ENCODE peak calls at places on chromosomes 16 and 17, in seven cellular contexts. One of them, this sample, is unnamed.

GRCh38 chr16:2154533-2155090 is 970 bp upstream of the TRAF7 start:
- DNase-seq in RCC 7860: peak
- DNase-seq in Calu3: no peak
- DNase-seq in NCI-H2081: no peak
- DNase-seq in amygdala: no peak
- DNase-seq in anterior cingulate cortex: no peak
- DNase-seq in NCI-H510A treated with DMSO at 0.1 percent for 48 hours: no peak
- DNase-seq in this sample: peak

GRCh38 chr16:24102120-24102740 is 153.9 kb upstream of the CACNG3 start:
- DNase-seq in NCI-H2081: no peak
- DNase-seq in Calu3: no peak
- DNase-seq in anterior cingulate cortex: peak
- DNase-seq in NCI-H510A treated with DMSO at 0.1 percent for 48 hours: no peak
- DNase-seq in amygdala: peak
- DNase-seq in RCC 7860: no peak
- DNase-seq in this sample: no peak

GRCh38 chr16:4461250-4462085 is 13.0 kb downstream of the NMRAL1 start:
- DNase-seq in RCC 7860: no peak
- DNase-seq in NCI-H510A treated with DMSO at 0.1 percent for 48 hours: no peak
- DNase-seq in amygdala: no peak
- DNase-seq in Calu3: no peak
- DNase-seq in NCI-H2081: no peak
- DNase-seq in anterior cingulate cortex: no peak
- DNase-seq in this sample: no peak

GRCh38 chr16:15466886-15467781 is 32.7 kb downstream of the BMERB1 start:
- DNase-seq in NCI-H510A treated with DMSO at 0.1 percent for 48 hours: peak
- DNase-seq in anterior cingulate cortex: no peak
- DNase-seq in amygdala: no peak
- DNase-seq in RCC 7860: peak
- DNase-seq in Calu3: no peak
- DNase-seq in NCI-H2081: peak
- DNase-seq in this sample: peak

GRCh38 chr17:49964539-49965521 is 4.2 kb upstream of the DLX4 start:
- DNase-seq in Calu3: no peak
- DNase-seq in anterior cingulate cortex: no peak
- DNase-seq in amygdala: no peak
- DNase-seq in NCI-H2081: no peak
- DNase-seq in RCC 7860: no peak
- DNase-seq in NCI-H510A treated with DMSO at 0.1 percent for 48 hours: no peak
- DNase-seq in this sample: no peak

GRCh38 chr16:49514391-49514980 is 140.9 kb downstream of the C16orf78 start:
- DNase-seq in NCI-H510A treated with DMSO at 0.1 percent for 48 hours: no peak
- DNase-seq in RCC 7860: no peak
- DNase-seq in anterior cingulate cortex: no peak
- DNase-seq in Calu3: no peak
- DNase-seq in amygdala: no peak
- DNase-seq in NCI-H2081: no peak
- DNase-seq in this sample: no peak

GRCh38 chr16:9199751-9200150 is 108.3 kb downstream of the HAPSTR1 start:
- DNase-seq in NCI-H510A treated with DMSO at 0.1 percent for 48 hours: no peak
- DNase-seq in amygdala: no peak
- DNase-seq in NCI-H2081: no peak
- DNase-seq in Calu3: no peak
- DNase-seq in anterior cingulate cortex: no peak
- DNase-seq in RCC 7860: no peak
- DNase-seq in this sample: no peak

GRCh38 chr17:14471052-14471451 is 170.2 kb downstream of the HS3ST3B1 start:
- DNase-seq in Calu3: no peak
- DNase-seq in anterior cingulate cortex: no peak
- DNase-seq in amygdala: no peak
- DNase-seq in RCC 7860: no peak
- DNase-seq in NCI-H2081: no peak
- DNase-seq in NCI-H510A treated with DMSO at 0.1 percent for 48 hours: no peak
- DNase-seq in this sample: peak

GRCh38 chr17:40718904-40719303 is 15.4 kb upstream of the KRT24 start:
- DNase-seq in amygdala: no peak
- DNase-seq in NCI-H510A treated with DMSO at 0.1 percent for 48 hours: no peak
- DNase-seq in NCI-H2081: no peak
- DNase-seq in anterior cingulate cortex: no peak
- DNase-seq in Calu3: peak
- DNase-seq in RCC 7860: no peak
- DNase-seq in this sample: no peak

GRCh38 chr17:51355314-51356083 is 95.2 kb downstream of the UTP18 start:
- DNase-seq in NCI-H510A treated with DMSO at 0.1 percent for 48 hours: no peak
- DNase-seq in NCI-H2081: no peak
- DNase-seq in anterior cingulate cortex: no peak
- DNase-seq in Calu3: no peak
- DNase-seq in amygdala: no peak
- DNase-seq in RCC 7860: no peak
- DNase-seq in this sample: no peak

GRCh38 chr17:72369366-72369765 is 248.5 kb downstream of the SOX9 start:
- DNase-seq in RCC 7860: no peak
- DNase-seq in NCI-H510A treated with DMSO at 0.1 percent for 48 hours: no peak
- DNase-seq in amygdala: no peak
- DNase-seq in NCI-H2081: no peak
- DNase-seq in anterior cingulate cortex: no peak
- DNase-seq in Calu3: no peak
- DNase-seq in this sample: no peak

GRCh38 chr17:17343896-17344506 is 40.8 kb downstream of the NT5M start:
- DNase-seq in RCC 7860: no peak
- DNase-seq in amygdala: no peak
- DNase-seq in Calu3: no peak
- DNase-seq in NCI-H510A treated with DMSO at 0.1 percent for 48 hours: no peak
- DNase-seq in NCI-H2081: no peak
- DNase-seq in anterior cingulate cortex: no peak
- DNase-seq in this sample: no peak

GRCh38 chr17:41186872-41187271 is 2.2 kb upstream of the KRTAP4-1 start:
- DNase-seq in amygdala: no peak
- DNase-seq in NCI-H510A treated with DMSO at 0.1 percent for 48 hours: no peak
- DNase-seq in NCI-H2081: no peak
- DNase-seq in Calu3: no peak
- DNase-seq in anterior cingulate cortex: no peak
- DNase-seq in RCC 7860: no peak
- DNase-seq in this sample: no peak

GRCh38 chr16:55568151-55568693 is 1.7 kb downstream of the CAPNS2 start:
- DNase-seq in Calu3: no peak
- DNase-seq in NCI-H510A treated with DMSO at 0.1 percent for 48 hours: no peak
- DNase-seq in NCI-H2081: no peak
- DNase-seq in anterior cingulate cortex: no peak
- DNase-seq in amygdala: no peak
- DNase-seq in RCC 7860: no peak
- DNase-seq in this sample: peak

GRCh38 chr17:2303278-2304188 is at the start of the genes SMG6 and SRR:
- DNase-seq in NCI-H510A treated with DMSO at 0.1 percent for 48 hours: peak
- DNase-seq in amygdala: peak
- DNase-seq in Calu3: peak
- DNase-seq in RCC 7860: peak
- DNase-seq in anterior cingulate cortex: peak
- DNase-seq in NCI-H2081: peak
- DNase-seq in this sample: peak

GRCh38 chr17:81726004-81726403 is 13.9 kb downstream of the SLC25A10 start:
- DNase-seq in RCC 7860: no peak
- DNase-seq in NCI-H2081: no peak
- DNase-seq in Calu3: no peak
- DNase-seq in NCI-H510A treated with DMSO at 0.1 percent for 48 hours: no peak
- DNase-seq in amygdala: no peak
- DNase-seq in anterior cingulate cortex: no peak
- DNase-seq in this sample: no peak

GRCh38 chr17:64037180-64037579 is 16.7 kb upstream of the ICAM2 start:
- DNase-seq in RCC 7860: no peak
- DNase-seq in Calu3: no peak
- DNase-seq in anterior cingulate cortex: no peak
- DNase-seq in NCI-H2081: no peak
- DNase-seq in amygdala: no peak
- DNase-seq in NCI-H510A treated with DMSO at 0.1 percent for 48 hours: no peak
- DNase-seq in this sample: no peak

GRCh38 chr16:53792161-53792951 is 88.4 kb downstream of the FTO start:
- DNase-seq in RCC 7860: peak
- DNase-seq in NCI-H2081: no peak
- DNase-seq in amygdala: no peak
- DNase-seq in anterior cingulate cortex: no peak
- DNase-seq in NCI-H510A treated with DMSO at 0.1 percent for 48 hours: no peak
- DNase-seq in Calu3: no peak
- DNase-seq in this sample: no peak

GRCh38 chr16:79950932-79951719 is 350.6 kb upstream of the MAF start:
- DNase-seq in NCI-H510A treated with DMSO at 0.1 percent for 48 hours: no peak
- DNase-seq in Calu3: no peak
- DNase-seq in NCI-H2081: no peak
- DNase-seq in amygdala: no peak
- DNase-seq in RCC 7860: peak
- DNase-seq in anterior cingulate cortex: no peak
- DNase-seq in this sample: no peak

GRCh38 chr16:79561729-79562128 is 38.8 kb downstream of the MAF start:
- DNase-seq in anterior cingulate cortex: no peak
- DNase-seq in RCC 7860: no peak
- DNase-seq in NCI-H510A treated with DMSO at 0.1 percent for 48 hours: no peak
- DNase-seq in Calu3: no peak
- DNase-seq in amygdala: no peak
- DNase-seq in NCI-H2081: no peak
- DNase-seq in this sample: no peak

GRCh38 chr17:48878920-48879898 is 13.4 kb upstream of the ATP5MC1 start:
- DNase-seq in amygdala: peak
- DNase-seq in anterior cingulate cortex: peak
- DNase-seq in NCI-H2081: peak
- DNase-seq in Calu3: peak
- DNase-seq in RCC 7860: peak
- DNase-seq in NCI-H510A treated with DMSO at 0.1 percent for 48 hours: peak
- DNase-seq in this sample: peak

GRCh38 chr17:58083491-58084316 is 485 bp downstream of the DYNLL2 start:
- DNase-seq in Calu3: peak
- DNase-seq in NCI-H2081: peak
- DNase-seq in anterior cingulate cortex: peak
- DNase-seq in RCC 7860: peak
- DNase-seq in amygdala: peak
- DNase-seq in NCI-H510A treated with DMSO at 0.1 percent for 48 hours: peak
- DNase-seq in this sample: peak

GRCh38 chr17:31085563-31085962 is 9.2 kb upstream of the NF1 start:
- DNase-seq in anterior cingulate cortex: no peak
- DNase-seq in amygdala: no peak
- DNase-seq in Calu3: no peak
- DNase-seq in NCI-H510A treated with DMSO at 0.1 percent for 48 hours: no peak
- DNase-seq in NCI-H2081: no peak
- DNase-seq in RCC 7860: no peak
- DNase-seq in this sample: no peak

GRCh38 chr17:8630802-8631553 is 453 bp upstream of the MYH10 start:
- DNase-seq in NCI-H2081: peak
- DNase-seq in NCI-H510A treated with DMSO at 0.1 percent for 48 hours: peak
- DNase-seq in Calu3: peak
- DNase-seq in anterior cingulate cortex: peak
- DNase-seq in RCC 7860: peak
- DNase-seq in amygdala: peak
- DNase-seq in this sample: peak

GRCh38 chr16:46961373-46962353 is 11.8 kb downstream of the DNAJA2 start:
- DNase-seq in NCI-H510A treated with DMSO at 0.1 percent for 48 hours: no peak
- DNase-seq in RCC 7860: peak
- DNase-seq in amygdala: no peak
- DNase-seq in Calu3: no peak
- DNase-seq in anterior cingulate cortex: no peak
- DNase-seq in NCI-H2081: no peak
- DNase-seq in this sample: no peak

GRCh38 chr16:57610611-57611010 is 17.8 kb upstream of the ADGRG1 start:
- DNase-seq in anterior cingulate cortex: no peak
- DNase-seq in amygdala: no peak
- DNase-seq in Calu3: no peak
- DNase-seq in NCI-H510A treated with DMSO at 0.1 percent for 48 hours: no peak
- DNase-seq in RCC 7860: no peak
- DNase-seq in NCI-H2081: no peak
- DNase-seq in this sample: no peak

GRCh38 chr16:85767569-85767968 is 16.7 kb upstream of the C16orf74 start:
- DNase-seq in RCC 7860: peak
- DNase-seq in NCI-H2081: no peak
- DNase-seq in NCI-H510A treated with DMSO at 0.1 percent for 48 hours: no peak
- DNase-seq in amygdala: no peak
- DNase-seq in anterior cingulate cortex: no peak
- DNase-seq in Calu3: peak
- DNase-seq in this sample: peak

GRCh38 chr17:79951361-79952264 is 84.1 kb downstream of the TBC1D16 start:
- DNase-seq in NCI-H510A treated with DMSO at 0.1 percent for 48 hours: peak
- DNase-seq in Calu3: no peak
- DNase-seq in anterior cingulate cortex: peak
- DNase-seq in RCC 7860: no peak
- DNase-seq in NCI-H2081: peak
- DNase-seq in amygdala: peak
- DNase-seq in this sample: peak

GRCh38 chr17:55285340-55286301 is 20.9 kb downstream of the HLF start:
- DNase-seq in NCI-H2081: no peak
- DNase-seq in Calu3: no peak
- DNase-seq in amygdala: peak
- DNase-seq in anterior cingulate cortex: peak
- DNase-seq in NCI-H510A treated with DMSO at 0.1 percent for 48 hours: peak
- DNase-seq in RCC 7860: no peak
- DNase-seq in this sample: no peak

GRCh38 chr17:28675980-28676379 is 14.0 kb downstream of the SUPT6H start:
- DNase-seq in RCC 7860: peak
- DNase-seq in amygdala: no peak
- DNase-seq in anterior cingulate cortex: no peak
- DNase-seq in NCI-H2081: no peak
- DNase-seq in NCI-H510A treated with DMSO at 0.1 percent for 48 hours: peak
- DNase-seq in Calu3: peak
- DNase-seq in this sample: no peak

GRCh38 chr17:57114085-57114673 is 29.1 kb downstream of the AKAP1 start:
- DNase-seq in NCI-H2081: peak
- DNase-seq in Calu3: peak
- DNase-seq in amygdala: peak
- DNase-seq in RCC 7860: no peak
- DNase-seq in anterior cingulate cortex: peak
- DNase-seq in NCI-H510A treated with DMSO at 0.1 percent for 48 hours: peak
- DNase-seq in this sample: peak

GRCh38 chr17:69448431-69449102 is 34.1 kb downstream of the MAP2K6 start:
- DNase-seq in RCC 7860: peak
- DNase-seq in amygdala: peak
- DNase-seq in anterior cingulate cortex: peak
- DNase-seq in Calu3: no peak
- DNase-seq in NCI-H2081: no peak
- DNase-seq in NCI-H510A treated with DMSO at 0.1 percent for 48 hours: no peak
- DNase-seq in this sample: no peak

GRCh38 chr16:17211797-17212196 is 259.0 kb downstream of the XYLT1 start:
- DNase-seq in RCC 7860: no peak
- DNase-seq in anterior cingulate cortex: no peak
- DNase-seq in Calu3: peak
- DNase-seq in NCI-H2081: no peak
- DNase-seq in NCI-H510A treated with DMSO at 0.1 percent for 48 hours: no peak
- DNase-seq in amygdala: no peak
- DNase-seq in this sample: no peak

This sample was measured in SJSA1.